ENCODE peak calls at places on chromosomes 7 and 10, in eight cellular contexts. A, P, X, D, S, F, Z and E are unnamed samples.

GRCh38 chr10:78976825-78977760 is 91.7 kb upstream of the ZMIZ1 start:
- DNase-seq in D (no peak), A (no peak), Z (no peak), F (no peak), S (no peak), P (peak), X (no peak), E (no peak)

GRCh38 chr7:32393861-32394260 is 96.3 kb downstream of the LSM5 start:
- DNase-seq in A (no peak), Z (no peak), D (no peak), X (no peak), P (no peak), F (no peak), S (no peak), E (no peak)

GRCh38 chr10:7428673-7429350 is 18.0 kb upstream of the SFMBT2 start:
- DNase-seq in F (no peak), Z (no peak), X (no peak), A (no peak), P (no peak), S (no peak), D (no peak), E (no peak)

GRCh38 chr7:92020636-92021035 is 80.0 kb downstream of the AKAP9 start:
- DNase-seq in X (no peak), S (no peak), F (no peak), D (no peak), A (peak), P (peak), Z (no peak), E (no peak)

GRCh38 chr10:123945506-123945905 is 53.9 kb upstream of the CPXM2 start:
- DNase-seq in P (peak), A (peak), F (no peak), D (no peak), S (no peak), X (no peak), Z (no peak), E (no peak)

GRCh38 chr7:36390199-36391090 is 783 bp downstream of the ANLN start:
- DNase-seq in D (peak), F (peak), S (no peak), P (peak), Z (no peak), X (peak), A (peak), E (peak)

GRCh38 chr10:93383562-93383981 is 98.6 kb downstream of the MYOF start:
- DNase-seq in P (peak), Z (no peak), F (no peak), D (no peak), X (no peak), A (peak), S (no peak), E (peak)

GRCh38 chr10:58965855-58966254 is 210.6 kb upstream of the PHYHIPL start:
- DNase-seq in Z (no peak), P (no peak), X (no peak), F (no peak), D (no peak), S (no peak), A (no peak), E (no peak)

GRCh38 chr10:114525368-114525949 is 121.2 kb upstream of the AFAP1L2 start:
- DNase-seq in D (no peak), P (no peak), A (no peak), X (no peak), Z (no peak), S (no peak), F (no peak), E (no peak)

GRCh38 chr10:126839094-126839761 is 66.0 kb upstream of the DOCK1 start:
- DNase-seq in A (no peak), Z (no peak), S (no peak), D (no peak), X (peak), F (no peak), P (no peak), E (no peak)

GRCh38 chr7:130490888-130491771 is 755 bp upstream of the MEST start:
- DNase-seq in P (peak), Z (no peak), D (no peak), A (peak), S (no peak), F (no peak), X (peak), E (no peak)
- H3K4me3 ChIP-seq in P (peak), Z (peak), D (peak), A (peak), S (peak), F (peak), X (peak), E (peak)

DNA sequence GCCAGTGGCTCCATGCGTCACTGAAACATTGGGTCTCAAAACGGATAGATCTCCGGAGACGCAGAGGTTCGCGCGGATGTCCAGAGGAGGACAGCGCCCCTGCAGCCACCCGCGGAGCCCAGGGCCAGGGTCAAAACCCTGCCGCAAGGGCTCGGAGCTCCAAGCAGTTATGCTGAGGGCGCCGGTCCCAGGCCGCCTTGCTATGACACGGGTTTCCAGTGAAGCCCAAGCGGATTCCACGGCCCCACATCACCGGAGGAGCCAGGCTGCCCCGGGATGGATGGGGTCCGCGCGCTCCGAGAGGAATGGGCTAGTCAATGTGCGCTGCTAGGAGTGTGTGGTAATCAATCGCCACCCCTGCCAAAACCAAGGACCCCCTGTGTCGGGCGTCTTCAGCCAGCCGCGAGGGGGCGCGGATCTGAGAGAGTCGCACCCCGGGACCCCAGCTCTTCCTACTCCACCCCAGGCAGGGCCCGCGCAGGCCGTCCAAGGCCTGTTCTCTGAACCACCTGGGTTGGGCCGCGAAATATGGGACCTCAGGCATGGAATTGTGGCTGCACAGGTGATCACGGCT is 5.6 kb upstream of the EMX2 start:
- DNase-seq in S (no peak), P (no peak), X (no peak), D (no peak), A (no peak), Z (no peak), F (no peak), E (no peak)
- TF ChIP-seq CTCF in S (no peak), P (no peak), X (no peak), D (no peak), A (no peak), Z (no peak), F (no peak), E (no peak)

DNA sequence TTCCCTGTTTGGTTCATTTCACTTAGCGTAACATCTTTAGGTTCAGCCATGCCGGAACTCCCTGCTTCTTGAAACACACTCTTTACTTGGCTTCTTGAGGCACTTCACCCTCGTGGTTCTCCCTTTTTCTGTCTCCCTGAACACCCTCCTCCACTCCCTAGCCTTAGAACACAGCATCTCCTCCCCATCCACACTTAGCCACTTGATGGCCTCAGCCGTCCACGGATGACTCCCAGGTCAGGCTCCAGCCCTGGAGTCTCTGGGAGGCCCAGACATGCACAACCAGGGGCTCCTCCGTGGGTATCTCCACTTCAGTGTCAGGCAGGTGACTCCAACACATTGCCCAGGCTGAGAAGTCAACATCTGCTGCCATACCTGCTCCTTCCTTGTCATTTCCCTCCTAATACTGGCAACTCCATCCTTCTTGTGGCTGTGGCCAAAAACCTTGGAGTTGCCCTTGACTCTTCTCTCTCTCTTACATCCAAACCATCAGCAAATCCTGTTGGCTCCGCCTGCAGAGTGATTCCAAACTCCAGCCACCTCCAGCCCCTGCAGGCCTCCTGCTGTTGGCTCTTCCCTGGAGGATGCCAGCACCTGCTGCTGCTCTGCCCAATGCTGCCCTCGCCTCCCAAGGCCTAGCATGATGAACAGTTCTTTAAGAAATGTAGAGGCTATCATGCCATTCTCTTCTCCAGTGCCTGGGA is 8.4 kb upstream of the INMT start:
- DNase-seq in Z (no peak), D (no peak), X (no peak), A (peak), S (no peak), P (peak), F (no peak), E (no peak)
- H3K4me3 ChIP-seq in Z (no peak), D (no peak), X (no peak), A (no peak), S (no peak), P (no peak), F (no peak), E (no peak)

DNA sequence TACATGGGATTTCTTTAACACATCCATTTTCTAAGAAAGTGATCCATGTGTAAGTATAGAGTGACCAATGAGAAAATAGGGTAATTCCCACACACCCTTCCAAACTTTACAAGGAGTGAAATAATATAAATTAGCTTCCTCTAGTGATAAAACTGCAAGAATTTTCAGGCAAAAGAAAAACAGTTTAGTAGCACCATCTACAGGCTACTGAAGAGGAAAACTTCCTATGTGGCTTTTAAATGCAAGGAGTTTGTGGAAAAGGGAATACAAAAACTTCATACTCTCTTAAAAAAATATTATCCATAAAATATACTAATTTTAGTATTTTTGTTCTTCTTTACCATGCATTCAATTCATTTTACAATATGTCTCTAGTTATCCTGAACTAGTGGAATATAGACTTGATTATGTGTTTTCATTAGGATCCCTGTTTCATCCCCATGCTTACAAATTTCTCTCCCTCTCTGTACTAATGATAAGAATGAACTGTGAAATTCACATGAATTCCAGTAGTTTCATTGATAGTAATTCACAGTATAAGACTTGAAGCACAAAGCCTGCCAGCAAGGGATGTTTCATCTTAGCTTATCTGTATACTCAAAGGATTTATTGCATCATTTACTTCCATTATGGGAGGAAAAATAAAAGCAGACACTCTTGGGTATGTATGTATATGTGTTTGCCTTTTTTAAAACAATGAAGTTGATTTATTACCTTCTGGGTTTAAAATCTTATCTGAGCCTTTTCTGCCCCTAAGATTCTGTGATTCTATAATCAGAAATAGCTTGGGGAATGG is 442.9 kb downstream of the AUTS2 start:
- DNase-seq in Z (no peak), X (no peak), F (no peak), D (no peak), A (no peak), S (no peak), P (peak), E (no peak)
- TF ChIP-seq CTCF in Z (no peak), X (peak), F (peak), D (peak), A (no peak), S (peak), P (peak), E (peak)

GRCh38 chr10:21514808-21515580 is 10.5 kb downstream of the SKIDA1 start:
- DNase-seq in Z (no peak), A (no peak), F (no peak), S (no peak), D (no peak), X (no peak), P (peak), E (no peak)

GRCh38 chr10:21516270-21517131 is 9.0 kb downstream of the SKIDA1 start:
- DNase-seq in Z (no peak), F (peak), X (peak), S (no peak), P (peak), A (peak), D (no peak), E (no peak)

GRCh38 chr10:21514101-21514807 is 11.2 kb downstream of the SKIDA1 start:
- DNase-seq in P (no peak), Z (no peak), S (no peak), A (no peak), F (no peak), X (no peak), D (no peak), E (no peak)

GRCh38 chr10:21517134-21517982 is 8.1 kb downstream of the SKIDA1 start:
- DNase-seq in S (no peak), X (peak), Z (no peak), F (peak), D (no peak), A (peak), P (peak), E (no peak)

GRCh38 chr10:21515581-21516269 is 9.8 kb downstream of the SKIDA1 start:
- DNase-seq in S (no peak), P (peak), A (no peak), Z (no peak), F (no peak), D (no peak), X (no peak), E (no peak)
- H3K4me3 ChIP-seq in S (peak), P (peak), A (peak), Z (peak), F (peak), D (peak), X (peak), E (peak)

GRCh38 chr10:60335708-60336107 is 54.0 kb downstream of the ANK3 start:
- DNase-seq in P (peak), S (no peak), D (no peak), A (no peak), F (no peak), Z (no peak), X (no peak), E (no peak)
- TF ChIP-seq CTCF in P (no peak), S (peak), D (peak), A (no peak), F (peak), Z (no peak), X (no peak), E (peak)

DNA sequence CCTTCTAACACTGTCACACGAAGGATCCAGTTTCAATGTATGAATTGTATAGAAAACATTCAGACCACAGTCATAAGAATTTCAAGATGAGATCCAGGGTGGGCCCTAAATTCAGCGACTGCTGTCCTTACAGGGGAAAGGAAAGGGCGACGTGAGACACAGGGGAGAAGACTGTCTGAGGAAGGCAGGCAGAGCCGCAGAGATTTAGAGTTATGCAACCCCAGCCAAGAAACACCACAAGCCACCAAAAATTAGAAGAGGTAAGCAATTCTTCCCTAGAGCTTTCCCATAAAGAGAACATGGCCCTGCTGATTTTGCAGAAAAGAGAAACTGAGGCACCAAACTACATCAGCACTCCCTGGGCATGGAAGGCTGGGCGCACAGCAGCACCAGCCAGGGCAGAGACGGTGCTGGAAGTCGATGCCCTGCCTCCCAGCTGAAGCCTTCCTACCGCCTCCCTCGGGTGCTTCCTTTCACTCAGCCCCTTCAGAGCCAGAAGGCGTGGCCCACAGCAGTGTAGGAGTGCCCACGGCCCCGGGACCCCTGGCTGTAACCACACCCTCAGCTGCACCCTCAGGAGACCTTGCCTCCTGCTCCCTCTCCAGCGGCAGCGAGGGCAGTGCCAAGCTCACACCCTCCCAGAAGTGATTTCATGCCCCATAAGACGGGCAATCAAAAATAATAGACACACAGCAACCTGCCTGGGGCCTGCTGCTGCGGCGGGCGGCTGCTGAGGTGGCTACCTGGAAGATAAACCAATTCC is 81.0 kb upstream of the LRRC4 start:
- DNase-seq in X (no peak), P (no peak), Z (peak), F (no peak), D (no peak), S (no peak), A (no peak), E (no peak)
- H3K4me3 ChIP-seq in X (no peak), P (no peak), Z (no peak), F (no peak), D (no peak), S (no peak), A (no peak), E (no peak)

GRCh38 chr10:13120786-13121499 is 21.0 kb downstream of the OPTN start:
- DNase-seq in S (no peak), D (no peak), A (no peak), X (no peak), F (no peak), Z (no peak), P (no peak), E (no peak)
- TF ChIP-seq CTCF in S (no peak), D (no peak), A (no peak), X (no peak), F (no peak), Z (no peak), P (no peak), E (no peak)

GRCh38 chr7:7703427-7703826 is 15.0 kb downstream of the RPA3 start:
- DNase-seq in X (no peak), A (no peak), F (no peak), D (no peak), Z (no peak), P (no peak), S (no peak), E (no peak)
- H3K4me3 ChIP-seq in X (no peak), A (no peak), F (no peak), D (no peak), Z (no peak), P (no peak), S (no peak), E (no peak)